ENCODE peak calls at places on chromosome 19, in nine cellular contexts. K is Calu3, E is fibroblast of mammary gland, Z is AG09319, P is omental fat pad, O is tibial nerve, I is colonic mucosa, S is epithelial cell of esophagus, B is activated B cell treated with CpG ODN at 0.5 μM for 24 hours. C is an unnamed sample.

GRCh38 chr19:57566396-57567256 is 7.0 kb upstream of the ZNF550 start:
- DNase-seq in B (no peak), I (no peak), Z (no peak), P (no peak), E (peak), O (no peak), K (no peak), S (peak), C (no peak)

GRCh38 chr19:47135156-47135555 is 4.5 kb downstream of the SAE1 start:
- DNase-seq in B (no peak), O (no peak), Z (no peak), I (no peak), E (no peak), K (no peak), S (no peak), P (no peak), C (no peak)

GRCh38 chr19:18932216-18932841 is 8.7 kb downstream of the HOMER3 start:
- DNase-seq in K (no peak), I (peak), Z (no peak), P (peak), S (peak), B (peak), O (peak), E (peak), C (no peak)

GRCh38 chr19:46218160-46218559 is 11.4 kb upstream of the IGFL1 start:
- DNase-seq in I (peak), E (peak), S (peak), K (peak), P (no peak), Z (no peak), O (no peak), B (no peak), C (no peak)

GRCh38 chr19:6713773-6714692 is 6.4 kb downstream of the C3 start:
- DNase-seq in Z (no peak), I (no peak), B (no peak), P (no peak), E (no peak), K (no peak), O (no peak), S (no peak), C (no peak)

GRCh38 chr19:35963514-35963913 is 27.3 kb downstream of the LRFN3 start:
- DNase-seq in O (no peak), Z (no peak), B (no peak), I (no peak), S (peak), K (peak), P (no peak), E (peak), C (no peak)

GRCh38 chr19:47183579-47183978 is 47.4 kb downstream of the BBC3 start:
- DNase-seq in O (no peak), I (no peak), K (no peak), P (no peak), Z (no peak), E (no peak), B (no peak), S (no peak), C (no peak)

GRCh38 chr19:15426485-15427349 is 7.9 kb upstream of the AKAP8L start:
- DNase-seq in I (no peak), O (no peak), P (no peak), E (peak), B (no peak), S (no peak), K (no peak), Z (no peak), C (no peak)

GRCh38 chr19:38319421-38320258 is at the start of gene KCNK6:
- DNase-seq in P (no peak), Z (no peak), S (peak), I (peak), B (peak), K (peak), O (peak), E (peak), C (peak)

GRCh38 chr19:53785196-53785889 is 38.8 kb downstream of the NLRP12 start:
- DNase-seq in B (no peak), I (no peak), O (no peak), P (no peak), S (no peak), Z (no peak), K (no peak), E (no peak), C (no peak)

GRCh38 chr19:6489278-6490061 is 7.9 kb upstream of the DENND1C start:
- DNase-seq in Z (no peak), S (no peak), O (no peak), P (no peak), I (no peak), K (no peak), B (no peak), E (no peak), C (no peak)

GRCh38 chr19:45512881-45513483 is 5.7 kb downstream of the VASP start:
- DNase-seq in B (no peak), P (no peak), Z (no peak), E (no peak), O (no peak), K (no peak), I (no peak), S (no peak), C (no peak)

GRCh38 chr19:12947702-12948596 is 2.3 kb downstream of the RAD23A start:
- DNase-seq in I (no peak), S (no peak), E (no peak), B (no peak), K (no peak), P (no peak), O (no peak), Z (no peak), C (no peak)

GRCh38 chr19:6588508-6589345 is 2.2 kb downstream of the CD70 start:
- DNase-seq in K (no peak), B (peak), I (no peak), S (no peak), E (no peak), Z (no peak), P (no peak), O (no peak), C (no peak)

GRCh38 chr19:46049597-46049996 is 8.8 kb upstream of the IGFL4 start:
- DNase-seq in Z (no peak), P (no peak), E (no peak), I (no peak), K (peak), S (no peak), B (no peak), O (no peak), C (no peak)

GRCh38 chr19:29193116-29193515 is 19.8 kb downstream of the UQCRFS1 start:
- DNase-seq in B (no peak), K (no peak), E (no peak), S (no peak), O (no peak), Z (no peak), P (no peak), I (no peak), C (no peak)

GRCh38 chr19:7778081-7778480 is 15.0 kb downstream of the CLEC4M start:
- DNase-seq in B (no peak), S (no peak), E (no peak), P (no peak), I (no peak), K (no peak), O (no peak), Z (no peak), C (no peak)

GRCh38 chr19:13835791-13836723 is 40.8 kb downstream of the ZSWIM4 start:
- DNase-seq in P (no peak), S (peak), E (no peak), K (no peak), B (no peak), Z (no peak), I (peak), O (no peak), C (no peak)

GRCh38 chr19:17246681-17247425 is 1.1 kb upstream of the NR2F6 start:
- DNase-seq in K (no peak), B (no peak), S (peak), Z (no peak), O (no peak), E (peak), I (peak), P (no peak), C (no peak)

GRCh38 chr19:35750167-35750566 is 1.8 kb downstream of the LIN37 start:
- DNase-seq in B (no peak), I (no peak), E (no peak), O (no peak), P (no peak), S (peak), Z (no peak), K (no peak), C (no peak)

GRCh38 chr19:19447536-19448237 is 42.2 kb downstream of the GATAD2A start:
- DNase-seq in I (no peak), P (no peak), S (no peak), Z (no peak), B (no peak), O (no peak), K (no peak), E (peak), C (no peak)

GRCh38 chr19:6393074-6393981 is at the start of gene GTF2F1:
- DNase-seq in I (peak), O (peak), B (peak), E (peak), S (peak), P (peak), Z (peak), K (peak), C (peak)

GRCh38 chr19:19209372-19209771 is 2.4 kb upstream of the NCAN start:
- DNase-seq in P (no peak), S (no peak), Z (no peak), B (no peak), K (no peak), I (no peak), O (no peak), E (no peak), C (no peak)

GRCh38 chr19:40136818-40137217 is 46.1 kb upstream of the ZNF780A start:
- DNase-seq in S (no peak), P (no peak), O (no peak), I (no peak), K (no peak), E (no peak), Z (no peak), B (no peak), C (no peak)

GRCh38 chr19:13751436-13751835 is 12.9 kb upstream of the MRI1 start:
- DNase-seq in S (no peak), I (no peak), Z (no peak), K (no peak), B (no peak), O (no peak), E (no peak), P (no peak), C (no peak)

GRCh38 chr19:31678421-31678820 is 329.2 kb upstream of the TSHZ3 start:
- DNase-seq in B (no peak), Z (no peak), I (no peak), S (no peak), O (no peak), P (no peak), E (peak), K (no peak), C (no peak)

GRCh38 chr19:18101268-18101667 is 3.7 kb downstream of the MAST3 start:
- DNase-seq in K (no peak), Z (no peak), S (no peak), P (no peak), B (no peak), O (no peak), I (no peak), E (no peak), C (no peak)

GRCh38 chr19:17784201-17785008 is 10.5 kb upstream of the B3GNT3 start:
- DNase-seq in K (peak), I (peak), O (peak), B (peak), E (peak), S (peak), P (peak), Z (no peak), C (peak)

GRCh38 chr19:39679791-39680168 is 24.1 kb downstream of the LGALS16 start:
- DNase-seq in P (no peak), E (no peak), O (no peak), K (no peak), S (no peak), I (no peak), Z (no peak), B (no peak), C (no peak)

GRCh38 chr19:46076951-46077814 is 36.4 kb upstream of the IGFL4 start:
- DNase-seq in K (peak), B (no peak), P (no peak), E (peak), O (peak), I (peak), Z (peak), S (peak), C (peak)

GRCh38 chr19:8449830-8450229 is 5.1 kb downstream of the HNRNPM start:
- DNase-seq in I (no peak), B (no peak), Z (no peak), P (no peak), K (no peak), E (no peak), S (peak), O (no peak), C (no peak)

GRCh38 chr19:7705387-7706187 is 3.7 kb upstream of the FCER2 start:
- DNase-seq in E (no peak), Z (no peak), S (no peak), I (peak), K (no peak), O (peak), B (peak), P (no peak), C (no peak)

GRCh38 chr19:11656535-11656934 is 59.3 kb downstream of the ZNF627 start:
- DNase-seq in B (no peak), I (no peak), S (no peak), Z (no peak), K (no peak), E (no peak), P (no peak), O (no peak), C (no peak)

GRCh38 chr19:11658954-11659353 is 61.7 kb downstream of the ZNF627 start:
- DNase-seq in Z (no peak), O (no peak), P (no peak), E (no peak), B (no peak), S (no peak), K (no peak), I (peak), C (no peak)

GRCh38 chr19:11657307-11657706 is 60.0 kb downstream of the ZNF627 start:
- DNase-seq in P (no peak), I (peak), B (no peak), S (no peak), E (no peak), O (no peak), K (no peak), Z (no peak), C (no peak)

GRCh38 chr19:11662278-11662677 is 65.0 kb downstream of the ZNF627 start:
- DNase-seq in P (no peak), B (no peak), K (no peak), Z (no peak), I (no peak), S (no peak), O (no peak), E (no peak), C (no peak)

DNA sequence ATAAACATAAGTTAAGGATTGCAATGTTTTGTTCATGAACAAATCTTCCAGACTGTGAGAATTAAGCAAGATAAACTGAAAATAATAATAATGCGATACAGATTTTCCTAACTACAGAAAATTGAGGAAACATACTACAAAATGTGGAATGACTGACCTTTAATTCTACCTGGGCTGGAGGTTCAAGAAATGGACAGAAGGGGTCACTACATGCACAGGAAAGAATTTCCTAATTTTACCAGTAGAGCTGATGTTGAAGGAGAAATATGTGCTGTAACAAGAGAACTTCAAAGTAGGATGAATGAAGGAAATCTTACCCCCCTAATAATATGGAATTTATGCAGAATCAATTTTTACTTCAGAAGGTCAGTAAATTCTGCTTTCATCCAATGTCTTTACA is 62.3 kb downstream of the ZNF627 start:
- DNase-seq in I (no peak), Z (no peak), S (peak), E (peak), P (no peak), O (no peak), K (no peak), B (no peak), C (no peak)
- TF ChIP-seq CTCF in I (no peak), Z (peak), S (peak), E (peak), P (no peak), O (no peak), K (no peak), B (no peak), C (peak)

GRCh38 chr19:10136936-10137335 is 17.2 kb upstream of the EIF3G start:
- DNase-seq in I (no peak), K (no peak), E (no peak), Z (no peak), O (no peak), B (no peak), P (no peak), S (no peak), C (peak)

GRCh38 chr19:10132848-10133350 is 13.2 kb upstream of the EIF3G start:
- DNase-seq in O (no peak), B (no peak), E (no peak), K (no peak), I (no peak), Z (no peak), P (no peak), S (no peak), C (peak)

GRCh38 chr19:10137751-10138682 is 18.3 kb upstream of the EIF3G start:
- DNase-seq in Z (no peak), O (no peak), I (no peak), E (no peak), B (no peak), P (no peak), K (no peak), S (no peak), C (peak)

GRCh38 chr19:10134040-10134439 is 14.3 kb upstream of the EIF3G start:
- DNase-seq in Z (no peak), E (no peak), B (no peak), I (no peak), K (no peak), S (no peak), P (no peak), O (no peak), C (peak)

GRCh38 chr19:10135551-10136334 is 16.0 kb upstream of the EIF3G start:
- DNase-seq in O (no peak), E (no peak), P (no peak), K (no peak), Z (no peak), S (peak), I (no peak), B (no peak), C (peak)
- TF ChIP-seq CTCF in O (no peak), E (no peak), P (no peak), K (no peak), Z (no peak), S (no peak), I (no peak), B (no peak), C (no peak)

GRCh38 chr19:5355693-5356092 is 15.1 kb upstream of the PTPRS start:
- DNase-seq in S (no peak), P (no peak), B (no peak), K (no peak), I (no peak), Z (no peak), E (no peak), O (no peak), C (no peak)

GRCh38 chr19:5355076-5355475 is 14.5 kb upstream of the PTPRS start:
- DNase-seq in B (no peak), K (no peak), Z (no peak), E (no peak), S (no peak), P (no peak), I (no peak), O (no peak), C (no peak)

GRCh38 chr19:5352229-5352763 is 11.7 kb upstream of the PTPRS start:
- DNase-seq in K (no peak), P (no peak), E (no peak), Z (no peak), I (no peak), B (no peak), O (no peak), S (no peak), C (no peak)

GRCh38 chr19:5356428-5356827 is 15.8 kb upstream of the PTPRS start:
- DNase-seq in P (no peak), O (no peak), B (no peak), S (peak), K (no peak), I (no peak), Z (no peak), E (peak), C (no peak)

DNA sequence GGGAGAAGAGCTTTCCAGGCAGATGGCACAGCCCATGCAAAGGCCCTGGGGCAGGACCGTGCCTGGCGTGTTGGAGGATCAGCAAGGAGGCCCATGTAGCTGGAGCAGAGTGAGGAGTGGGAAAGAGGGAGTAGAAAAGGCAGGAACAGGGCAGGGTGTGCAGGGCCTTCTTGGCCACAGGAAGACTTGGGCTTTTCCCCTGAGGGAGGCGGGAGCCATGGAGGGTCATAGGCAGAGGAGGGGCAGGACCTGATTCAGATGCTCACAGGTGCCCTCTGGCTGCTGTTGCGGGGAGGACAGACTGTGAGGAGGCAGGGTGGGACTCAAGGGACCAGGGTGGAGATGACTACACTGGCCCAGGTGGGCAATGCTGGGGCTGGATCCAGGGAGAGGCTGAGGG is 13.8 kb upstream of the PTPRS start:
- DNase-seq in P (no peak), O (no peak), K (peak), I (no peak), Z (no peak), S (no peak), E (peak), B (no peak), C (no peak)
- TF ChIP-seq CTCF in P (no peak), O (no peak), K (no peak), I (no peak), Z (peak), S (peak), E (peak), B (no peak), C (peak)

GRCh38 chr19:51417807-51418152 is 338 bp upstream of the SIGLEC10 start:
- DNase-seq in S (no peak), Z (no peak), O (no peak), B (no peak), P (no peak), I (no peak), K (no peak), E (no peak), C (no peak)

GRCh38 chr19:51418707-51419106 is 1.3 kb upstream of the SIGLEC10 start:
- DNase-seq in E (no peak), B (no peak), O (no peak), I (no peak), Z (no peak), K (no peak), P (no peak), S (no peak), C (no peak)

GRCh38 chr19:51410950-51411748 is 6.3 kb downstream of the SIGLEC10 start:
- DNase-seq in S (no peak), B (no peak), I (no peak), Z (no peak), E (no peak), K (no peak), P (no peak), O (no peak), C (no peak)

GRCh38 chr19:51417107-51417806 is at the start of gene SIGLEC10:
- DNase-seq in O (no peak), B (peak), P (no peak), K (no peak), Z (no peak), S (no peak), I (no peak), E (peak), C (no peak)

GRCh38 chr19:51415187-51415586 is 2.3 kb downstream of the SIGLEC10 start:
- DNase-seq in B (no peak), E (no peak), S (no peak), K (no peak), P (no peak), I (no peak), O (no peak), Z (no peak), C (no peak)
- TF ChIP-seq CTCF in B (no peak), E (no peak), S (no peak), K (no peak), P (no peak), I (no peak), O (no peak), Z (no peak), C (no peak)

DNA sequence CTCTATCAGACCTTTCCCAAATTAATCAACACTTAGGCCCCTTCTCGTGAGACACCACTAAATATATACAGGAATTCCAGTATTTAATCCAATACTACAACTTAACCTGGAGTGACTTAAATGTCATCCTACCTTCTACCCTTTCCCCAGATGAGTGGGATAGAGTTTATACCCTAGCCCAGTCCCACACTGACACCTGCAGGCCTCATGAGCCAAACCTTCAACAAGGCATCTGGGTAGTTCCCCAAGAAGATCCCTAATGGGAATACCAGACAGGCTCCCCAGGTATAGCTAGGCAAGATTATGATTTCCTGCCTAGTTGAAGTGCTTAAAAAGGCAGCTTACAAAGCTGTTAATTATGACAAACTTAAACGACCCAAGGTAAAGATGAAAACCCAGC is 15.9 kb downstream of the ZNF83 start:
- DNase-seq in E (no peak), P (no peak), B (no peak), K (no peak), O (no peak), I (no peak), S (no peak), Z (no peak), C (no peak)
- TF ChIP-seq CTCF in E (no peak), P (no peak), B (no peak), K (no peak), O (no peak), I (no peak), S (no peak), Z (no peak), C (no peak)

C was measured in D721Med.